ENCODE peak calls at places on chromosome 9, in ten cellular contexts. One of them, this sample, is unnamed.

GRCh38 chr9:79537838-79538237 is 33.9 kb upstream of the TLE4 start:
- DNase-seq in GM23338: no peak
- DNase-seq in mesendoderm: no peak
- DNase-seq in tibial artery: no peak
- DNase-seq in hepatocyte: no peak
- DNase-seq in left ventricle myocardium inferior: no peak
- DNase-seq in mammary epithelial cell: no peak
- DNase-seq in astrocyte: no peak
- DNase-seq in Peyer's patch: no peak
- DNase-seq in ovary: no peak
- DNase-seq in this sample: no peak

GRCh38 chr9:104838958-104839357 is 75.0 kb downstream of the NIPSNAP3B start:
- DNase-seq in mesendoderm: no peak
- DNase-seq in astrocyte: no peak
- DNase-seq in GM23338: no peak
- DNase-seq in Peyer's patch: no peak
- DNase-seq in hepatocyte: no peak
- DNase-seq in left ventricle myocardium inferior: no peak
- DNase-seq in mammary epithelial cell: no peak
- DNase-seq in tibial artery: no peak
- DNase-seq in ovary: no peak
- DNase-seq in this sample: no peak

GRCh38 chr9:138015021-138015829 is 137.6 kb downstream of the CACNA1B start:
- DNase-seq in ovary: no peak
- DNase-seq in mesendoderm: no peak
- DNase-seq in mammary epithelial cell: no peak
- DNase-seq in tibial artery: peak; percentile 60
- DNase-seq in astrocyte: no peak
- DNase-seq in Peyer's patch: no peak
- DNase-seq in GM23338: no peak
- DNase-seq in left ventricle myocardium inferior: no peak
- DNase-seq in hepatocyte: no peak
- DNase-seq in this sample: no peak

GRCh38 chr9:96249746-96250145 is 52.2 kb downstream of the HSD17B3 start:
- DNase-seq in mammary epithelial cell: peak; percentile 9
- DNase-seq in ovary: no peak
- DNase-seq in GM23338: no peak
- DNase-seq in tibial artery: no peak
- DNase-seq in Peyer's patch: no peak
- DNase-seq in astrocyte: no peak
- DNase-seq in hepatocyte: no peak
- DNase-seq in mesendoderm: no peak
- DNase-seq in left ventricle myocardium inferior: no peak
- DNase-seq in this sample: no peak

GRCh38 chr9:33448159-33448511 is 742 bp upstream of the AQP3 start:
- DNase-seq in Peyer's patch: no peak
- DNase-seq in hepatocyte: no peak
- DNase-seq in ovary: no peak
- DNase-seq in mammary epithelial cell: peak; percentile 18
- DNase-seq in GM23338: no peak
- DNase-seq in tibial artery: no peak
- DNase-seq in left ventricle myocardium inferior: no peak
- DNase-seq in astrocyte: no peak
- DNase-seq in mesendoderm: no peak
- DNase-seq in this sample: no peak

GRCh38 chr9:93206576-93207155 is 22.7 kb downstream of the WNK2 start:
- DNase-seq in astrocyte: no peak
- DNase-seq in mammary epithelial cell: no peak
- DNase-seq in mesendoderm: no peak
- DNase-seq in Peyer's patch: no peak
- DNase-seq in tibial artery: no peak
- DNase-seq in left ventricle myocardium inferior: no peak
- DNase-seq in ovary: no peak
- DNase-seq in hepatocyte: no peak
- DNase-seq in GM23338: no peak
- DNase-seq in this sample: no peak

GRCh38 chr9:73880101-73880500 is 617.0 kb upstream of the RORB start:
- DNase-seq in Peyer's patch: no peak
- DNase-seq in GM23338: no peak
- DNase-seq in left ventricle myocardium inferior: no peak
- DNase-seq in mammary epithelial cell: no peak
- DNase-seq in astrocyte: peak; percentile 52
- DNase-seq in hepatocyte: no peak
- DNase-seq in tibial artery: no peak
- DNase-seq in ovary: no peak
- DNase-seq in mesendoderm: no peak
- DNase-seq in this sample: no peak

GRCh38 chr9:2599896-2600295 is 21.7 kb upstream of the VLDLR start:
- DNase-seq in Peyer's patch: no peak
- DNase-seq in left ventricle myocardium inferior: no peak
- DNase-seq in hepatocyte: no peak
- DNase-seq in ovary: no peak
- DNase-seq in mesendoderm: no peak
- DNase-seq in GM23338: no peak
- DNase-seq in tibial artery: no peak
- DNase-seq in astrocyte: peak; percentile 18
- DNase-seq in mammary epithelial cell: no peak
- DNase-seq in this sample: no peak

GRCh38 chr9:22158983-22159382 is 149.9 kb upstream of the CDKN2B start:
- DNase-seq in mesendoderm: no peak
- DNase-seq in ovary: peak; percentile 73
- DNase-seq in GM23338: no peak
- DNase-seq in mammary epithelial cell: no peak
- DNase-seq in tibial artery: peak; percentile 69
- DNase-seq in astrocyte: peak; percentile 81
- DNase-seq in hepatocyte: peak; percentile 35
- DNase-seq in left ventricle myocardium inferior: peak; percentile 28
- DNase-seq in Peyer's patch: no peak
- DNase-seq in this sample: no peak

GRCh38 chr9:133532937-133533668 is 1.4 kb upstream of the ADAMTSL2 start:
- DNase-seq in hepatocyte: peak; percentile 71
- DNase-seq in mesendoderm: peak; percentile 87
- DNase-seq in tibial artery: no peak
- DNase-seq in left ventricle myocardium inferior: peak; percentile 74
- DNase-seq in mammary epithelial cell: peak; percentile 20
- DNase-seq in Peyer's patch: peak; percentile 44
- DNase-seq in GM23338: peak; percentile 87
- DNase-seq in astrocyte: no peak
- DNase-seq in ovary: peak; percentile 72
- DNase-seq in this sample: peak; percentile 6
- H3K27me3 ChIP-seq in hepatocyte: no peaks in the 10 kb centered on the region
- H3K27me3 ChIP-seq in mesendoderm: no peaks in the 10 kb centered on the region
- H3K27me3 ChIP-seq in tibial artery: peaks cover 95% of the 10 kb centered on the region
- H3K27me3 ChIP-seq in left ventricle myocardium inferior: peaks cover 40% of the 10 kb centered on the region
- H3K27me3 ChIP-seq in mammary epithelial cell: peaks cover 12% of the 10 kb centered on the region
- H3K27me3 ChIP-seq in Peyer's patch: no peaks in the 10 kb centered on the region
- H3K27me3 ChIP-seq in GM23338: peaks cover 9% of the 10 kb centered on the region
- H3K27me3 ChIP-seq in astrocyte: peaks cover 18% of the 10 kb centered on the region
- H3K27me3 ChIP-seq in ovary: no peaks in the 10 kb centered on the region
- H3K27me3 ChIP-seq in this sample: peaks cover 19% of the 10 kb centered on the region

DNA sequence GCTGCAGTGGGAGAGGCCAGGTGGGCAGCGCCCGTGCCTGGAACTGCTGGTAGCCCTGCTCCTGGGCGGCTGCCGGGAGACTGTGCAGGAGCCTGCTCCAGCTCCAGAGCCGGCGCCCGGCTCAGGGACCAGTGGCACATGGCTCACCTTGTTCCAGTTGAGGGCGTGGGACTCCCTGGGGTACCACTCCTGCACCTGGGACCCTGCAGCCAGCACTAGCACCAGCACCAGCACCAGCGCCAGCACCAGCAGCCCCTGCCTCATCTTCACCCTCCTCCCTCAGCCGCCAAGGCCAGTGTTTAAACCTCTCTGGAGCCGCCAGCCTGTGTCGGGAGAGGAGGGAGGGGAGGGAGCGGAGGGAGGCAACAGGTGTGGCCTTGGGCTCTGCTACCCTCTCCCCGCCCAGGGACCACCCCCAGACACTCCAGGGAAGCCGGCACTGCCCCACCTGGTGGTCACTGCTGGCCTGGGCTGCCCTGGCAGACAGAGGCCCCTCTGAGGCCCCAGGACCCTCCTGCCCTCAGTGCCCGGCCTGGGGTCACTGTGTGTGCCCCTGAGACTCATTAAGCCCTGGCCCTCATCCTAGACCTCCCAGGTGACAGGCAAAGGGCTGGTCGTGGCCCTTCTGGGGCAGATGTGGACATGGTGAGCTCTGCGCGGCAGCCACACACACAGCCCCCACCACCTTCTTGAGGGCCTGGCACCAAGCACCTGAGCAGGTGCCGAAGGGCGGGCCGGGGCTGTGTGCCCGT is at the start of gene LCN10:
- DNase-seq in astrocyte: no peak
- DNase-seq in hepatocyte: peak; percentile 67
- DNase-seq in GM23338: peak; percentile 65
- DNase-seq in Peyer's patch: no peak
- DNase-seq in mesendoderm: peak; percentile 78
- DNase-seq in tibial artery: no peak
- DNase-seq in mammary epithelial cell: no peak
- DNase-seq in ovary: no peak
- DNase-seq in left ventricle myocardium inferior: no peak
- DNase-seq in this sample: no peak
- H3K4me3 ChIP-seq in astrocyte: no peak within 1 kb of the TSS
- H3K4me3 ChIP-seq in hepatocyte: no peak within 1 kb of the TSS
- H3K4me3 ChIP-seq in GM23338: peak within 1 kb of the TSS; percentile 26
- H3K4me3 ChIP-seq in Peyer's patch: peak within 1 kb of the TSS; percentile 39
- H3K4me3 ChIP-seq in mesendoderm: no peak within 1 kb of the TSS
- H3K4me3 ChIP-seq in tibial artery: no peak within 1 kb of the TSS
- H3K4me3 ChIP-seq in mammary epithelial cell: no peak within 1 kb of the TSS
- H3K4me3 ChIP-seq in ovary: no peak within 1 kb of the TSS
- H3K4me3 ChIP-seq in left ventricle myocardium inferior: peak within 1 kb of the TSS; percentile 61
- H3K4me3 ChIP-seq in this sample: no peak within 1 kb of the TSS

GRCh38 chr9:134353539-134353938 is 27.3 kb downstream of the RXRA start:
- DNase-seq in Peyer's patch: no peak
- DNase-seq in left ventricle myocardium inferior: peak; percentile 59
- DNase-seq in GM23338: no peak
- DNase-seq in tibial artery: no peak
- DNase-seq in mammary epithelial cell: no peak
- DNase-seq in hepatocyte: no peak
- DNase-seq in mesendoderm: no peak
- DNase-seq in ovary: no peak
- DNase-seq in astrocyte: no peak
- DNase-seq in this sample: no peak
- H3K4me1 ChIP-seq in Peyer's patch: no peaks in the 10 kb centered on the region
- H3K4me1 ChIP-seq in left ventricle myocardium inferior: peaks cover 100% of the 10 kb centered on the region
- H3K4me1 ChIP-seq in GM23338: no peaks in the 10 kb centered on the region
- H3K4me1 ChIP-seq in tibial artery: no peaks in the 10 kb centered on the region
- H3K4me1 ChIP-seq in mammary epithelial cell: peaks cover 50% of the 10 kb centered on the region
- H3K4me1 ChIP-seq in hepatocyte: peaks cover 69% of the 10 kb centered on the region
- H3K4me1 ChIP-seq in mesendoderm: no peaks in the 10 kb centered on the region
- H3K4me1 ChIP-seq in ovary: peaks cover 41% of the 10 kb centered on the region
- H3K4me1 ChIP-seq in astrocyte: no peaks in the 10 kb centered on the region
- H3K4me1 ChIP-seq in this sample: no peaks in the 10 kb centered on the region

DNA sequence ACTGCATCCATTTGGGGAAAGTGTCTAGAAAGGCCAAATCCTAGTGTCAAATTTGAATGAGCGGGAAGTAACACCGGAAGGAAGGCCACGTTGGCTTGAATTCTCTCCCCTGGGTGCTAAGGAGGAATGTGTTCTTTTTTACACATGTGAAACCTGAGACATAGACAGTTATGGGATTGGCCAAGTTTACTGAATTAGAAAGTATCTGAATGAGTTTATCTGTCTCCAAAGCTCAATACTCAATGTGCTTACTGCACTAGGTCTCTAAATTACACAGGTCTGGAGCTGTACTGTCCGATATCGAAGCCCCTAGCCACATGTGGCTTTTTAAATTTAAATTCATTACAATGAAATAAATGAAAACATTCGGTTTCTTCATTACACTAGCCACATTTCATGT is 6.0 kb downstream of the DMRT1 start:
- DNase-seq in astrocyte: no peak
- DNase-seq in tibial artery: no peak
- DNase-seq in ovary: no peak
- DNase-seq in GM23338: no peak
- DNase-seq in left ventricle myocardium inferior: no peak
- DNase-seq in Peyer's patch: no peak
- DNase-seq in hepatocyte: no peak
- DNase-seq in mammary epithelial cell: no peak
- DNase-seq in mesendoderm: no peak
- DNase-seq in this sample: no peak
- H3K27me3 ChIP-seq in astrocyte: peaks cover 28% of the 10 kb centered on the region
- H3K27me3 ChIP-seq in tibial artery: peaks cover 63% of the 10 kb centered on the region
- H3K27me3 ChIP-seq in ovary: no peaks in the 10 kb centered on the region
- H3K27me3 ChIP-seq in GM23338: peaks cover 66% of the 10 kb centered on the region
- H3K27me3 ChIP-seq in left ventricle myocardium inferior: peaks cover 97% of the 10 kb centered on the region
- H3K27me3 ChIP-seq in Peyer's patch: peaks cover 11% of the 10 kb centered on the region
- H3K27me3 ChIP-seq in hepatocyte: peaks cover 40% of the 10 kb centered on the region
- H3K27me3 ChIP-seq in mammary epithelial cell: peaks cover 7% of the 10 kb centered on the region
- H3K27me3 ChIP-seq in mesendoderm: peaks cover 9% of the 10 kb centered on the region
- H3K27me3 ChIP-seq in this sample: no peaks in the 10 kb centered on the region

DNA sequence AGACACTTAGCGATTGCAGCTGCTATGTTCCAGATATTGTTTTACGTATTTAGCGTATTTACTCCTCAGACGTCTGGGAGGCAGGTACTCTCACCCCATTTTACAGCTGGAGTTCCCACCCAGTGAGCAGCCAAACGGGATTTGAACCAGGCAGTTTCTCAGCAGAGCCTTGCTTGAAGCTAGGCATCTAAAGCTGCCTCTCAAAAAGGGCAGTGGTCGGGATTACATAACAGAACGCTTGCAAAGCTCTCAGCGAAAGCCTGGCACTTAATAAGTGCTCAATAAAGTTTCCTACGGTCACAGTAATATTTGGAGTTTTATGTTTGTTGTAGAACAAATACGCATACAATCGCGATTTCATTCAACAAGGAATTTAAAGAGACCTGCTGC is 302 bp upstream of the BSPRY start:
- DNase-seq in GM23338: peak; percentile 57
- DNase-seq in ovary: no peak
- DNase-seq in hepatocyte: no peak
- DNase-seq in mesendoderm: no peak
- DNase-seq in astrocyte: no peak
- DNase-seq in Peyer's patch: no peak
- DNase-seq in left ventricle myocardium inferior: no peak
- DNase-seq in tibial artery: no peak
- DNase-seq in mammary epithelial cell: no peak
- DNase-seq in this sample: no peak
- H3K4me3 ChIP-seq in GM23338: peak overlapping the region; percentile 79
- H3K4me3 ChIP-seq in ovary: no peak overlapping the region
- H3K4me3 ChIP-seq in hepatocyte: peak overlapping the region; percentile 58
- H3K4me3 ChIP-seq in mesendoderm: no peak overlapping the region
- H3K4me3 ChIP-seq in astrocyte: no peak overlapping the region
- H3K4me3 ChIP-seq in Peyer's patch: no peak overlapping the region
- H3K4me3 ChIP-seq in left ventricle myocardium inferior: peak overlapping the region; percentile 67
- H3K4me3 ChIP-seq in tibial artery: peak overlapping the region; percentile 47
- H3K4me3 ChIP-seq in mammary epithelial cell: no peak overlapping the region
- H3K4me3 ChIP-seq in this sample: peak overlapping the region; percentile 16

GRCh38 chr9:5510991-5511390 is 660 bp downstream of the PDCD1LG2 start:
- DNase-seq in tibial artery: no peak
- DNase-seq in mammary epithelial cell: no peak
- DNase-seq in hepatocyte: no peak
- DNase-seq in astrocyte: no peak
- DNase-seq in mesendoderm: no peak
- DNase-seq in left ventricle myocardium inferior: no peak
- DNase-seq in ovary: no peak
- DNase-seq in GM23338: no peak
- DNase-seq in Peyer's patch: no peak
- DNase-seq in this sample: no peak
- H3K4me1 ChIP-seq in tibial artery: no peaks in the 10 kb centered on the region
- H3K4me1 ChIP-seq in mammary epithelial cell: peaks cover 54% of the 10 kb centered on the region
- H3K4me1 ChIP-seq in hepatocyte: no peaks in the 10 kb centered on the region
- H3K4me1 ChIP-seq in astrocyte: peaks cover 60% of the 10 kb centered on the region
- H3K4me1 ChIP-seq in mesendoderm: peaks cover 2% of the 10 kb centered on the region
- H3K4me1 ChIP-seq in left ventricle myocardium inferior: peaks cover 60% of the 10 kb centered on the region
- H3K4me1 ChIP-seq in ovary: peaks cover 2% of the 10 kb centered on the region
- H3K4me1 ChIP-seq in GM23338: no peaks in the 10 kb centered on the region
- H3K4me1 ChIP-seq in Peyer's patch: no peaks in the 10 kb centered on the region
- H3K4me1 ChIP-seq in this sample: no peaks in the 10 kb centered on the region

This sample was measured in HAP-1.